ENCODE peak calls at places on chromosomes 1 and 21, in ten cellular contexts. H is upper lobe of right lung; W is cardiac muscle cell; E is brain microvascular endothelial cell; N is K562; X is lower leg skin; T is CD4-positive, alpha-beta T cell; P is tibial artery; C is lower lobe of right lung; F is OCI-LY7. J is an unnamed sample.

GRCh38 chr1:95635820-95636219 is 401.8 kb downstream of the RWDD3 start:
- DNase-seq in P (no peak), W (no peak), E (no peak), F (no peak), H (no peak), T (no peak), C (no peak), X (no peak), N (no peak), J (no peak)

GRCh38 chr21:36422279-36423098 is 37.3 kb downstream of the CHAF1B start:
- DNase-seq in P (peak; percentile 62), W (peak; percentile 74), F (peak; percentile 53), X (no peak), H (peak; percentile 73), E (peak; percentile 67), C (peak; percentile 63), N (peak; percentile 90), T (no peak), J (no peak)

GRCh38 chr1:81551942-81552341 is 248.8 kb upstream of the ADGRL2 start:
- DNase-seq in H (no peak), N (no peak), F (no peak), P (no peak), E (no peak), T (no peak), X (no peak), C (no peak), W (no peak), J (no peak)

GRCh38 chr1:108717774-108718316 is 5.1 kb downstream of the FNDC7 start:
- DNase-seq in W (no peak), F (no peak), E (no peak), P (no peak), C (no peak), H (no peak), N (no peak), X (no peak), T (no peak), J (no peak)

GRCh38 chr1:53413175-53414001 is 45.8 kb upstream of the DMRTB1 start:
- DNase-seq in T (peak; percentile 53), F (no peak), N (no peak), P (no peak), X (peak; percentile 77), C (no peak), H (no peak), W (no peak), E (peak; percentile 89), J (no peak)

GRCh38 chr21:42404534-42404933 is 832 bp downstream of the UBASH3A start:
- DNase-seq in C (no peak), W (peak; percentile 24), P (no peak), E (no peak), T (no peak), N (no peak), H (peak; percentile 51), F (no peak), X (no peak), J (no peak)

GRCh38 chr1:24117722-24118409 is 5.9 kb upstream of the MYOM3 start:
- DNase-seq in T (no peak), W (no peak), E (peak; percentile 65), P (no peak), F (no peak), H (peak; percentile 51), C (peak; percentile 30), N (no peak), X (no peak), J (no peak)

GRCh38 chr1:153652795-153653507 is 5.6 kb upstream of the SNAPIN start:
- DNase-seq in H (no peak), W (no peak), E (peak; percentile 31), X (no peak), F (no peak), N (no peak), P (peak; percentile 61), T (no peak), C (no peak), J (no peak)

GRCh38 chr1:169576934-169577331 is 9.3 kb downstream of the F5 start:
- DNase-seq in W (no peak), T (no peak), N (no peak), H (no peak), E (no peak), P (no peak), C (no peak), X (no peak), F (no peak), J (no peak)

DNA sequence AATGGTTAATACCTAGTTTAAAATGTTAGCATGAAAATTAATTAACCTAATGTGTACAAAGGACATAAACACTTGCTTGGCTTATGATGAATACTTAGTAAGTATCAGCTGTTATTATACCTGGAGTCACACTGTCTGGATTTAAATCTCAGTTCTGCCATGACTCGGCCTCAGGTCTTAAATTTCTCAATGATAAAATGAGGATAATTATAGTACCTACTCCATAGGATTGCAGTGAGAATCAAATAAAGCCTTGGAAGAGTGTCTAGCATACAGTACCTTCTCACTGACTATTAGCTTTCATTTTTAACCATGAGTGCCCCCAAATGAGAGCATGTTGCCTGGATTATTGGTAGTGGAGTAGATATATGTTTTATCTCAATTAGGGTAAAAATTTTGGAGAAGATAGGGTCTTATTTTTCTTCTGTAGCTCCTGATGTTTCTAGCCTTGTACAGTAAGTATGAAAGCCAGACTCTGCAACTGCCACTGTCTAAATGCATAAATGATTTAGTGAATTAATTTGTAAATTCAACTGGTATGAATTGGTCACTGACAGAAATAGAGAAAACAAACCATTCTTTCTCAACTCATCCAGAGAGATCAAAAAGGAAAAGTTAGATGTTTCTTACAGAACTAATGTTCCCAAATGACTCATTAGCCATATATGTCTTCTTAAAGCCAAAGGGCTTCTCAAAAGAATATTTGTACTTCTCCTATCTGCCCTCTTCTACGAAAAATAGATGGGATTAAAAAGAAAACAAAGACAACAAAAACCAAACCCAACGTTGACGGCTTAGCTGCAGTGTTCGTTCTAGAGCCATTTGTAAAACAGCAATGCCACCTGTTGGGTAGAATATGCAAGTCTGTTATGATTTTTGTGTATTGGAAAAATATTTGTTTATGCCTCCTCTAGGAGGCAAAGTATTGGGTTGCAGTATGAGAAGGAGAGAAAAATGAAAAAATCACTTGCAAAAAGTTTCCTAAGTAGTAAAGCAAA is 53.8 kb upstream of the MROH9 start:
- DNase-seq in X (no peak), P (no peak), H (no peak), W (peak; percentile 3), N (no peak), E (peak; percentile 56), T (no peak), C (no peak), F (no peak), J (no peak)
- TF ChIP-seq CTCF in X (no peak), P (peak; percentile 67), H (peak; percentile 53), W (peak; percentile 51), N (no peak), E (peak; percentile 67), T (no peak), C (peak; percentile 49), F (peak; percentile 20), J (no peak)

DNA sequence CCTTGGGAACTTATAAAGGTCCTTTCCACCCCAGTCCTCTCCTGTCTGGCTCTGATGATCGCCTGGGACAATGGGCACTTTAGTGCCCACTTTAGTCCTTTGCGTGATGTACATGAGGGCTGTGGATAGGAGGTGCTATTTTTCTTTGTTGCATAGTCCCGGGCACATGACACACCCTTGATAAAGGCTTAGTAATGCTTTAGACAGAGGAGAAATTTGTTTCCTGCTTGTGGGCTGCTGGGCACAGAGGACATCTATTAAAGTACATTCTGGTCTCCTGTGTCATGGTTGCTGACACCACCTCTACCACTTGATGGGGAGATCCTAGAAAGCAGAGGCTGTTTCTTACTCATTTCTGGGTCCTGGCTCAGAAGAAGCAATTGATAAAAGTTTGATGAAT is 5.4 kb upstream of the KNCN start:
- DNase-seq in F (no peak), T (no peak), N (no peak), H (peak; percentile 2), W (no peak), P (peak; percentile 54), C (no peak), X (no peak), E (peak; percentile 52), J (no peak)
- TF ChIP-seq CTCF in F (no peak), T (no peak), N (peak; percentile 5), H (no peak), W (peak; percentile 9), P (no peak), C (no peak), X (no peak), E (peak; percentile 25), J (no peak)

GRCh38 chr1:220994671-220995070 is 115.4 kb downstream of the HLX start:
- DNase-seq in W (no peak), E (no peak), F (no peak), T (no peak), C (no peak), H (no peak), X (no peak), N (no peak), P (no peak), J (no peak)

GRCh38 chr1:220992705-220993052 is 113.4 kb downstream of the HLX start:
- DNase-seq in H (no peak), N (no peak), E (no peak), X (no peak), F (no peak), C (no peak), W (no peak), P (no peak), T (no peak), J (no peak)

GRCh38 chr1:220991959-220992704 is 112.9 kb downstream of the HLX start:
- DNase-seq in F (no peak), T (no peak), N (no peak), E (no peak), X (no peak), H (no peak), W (no peak), C (no peak), P (no peak), J (no peak)

GRCh38 chr1:220991506-220991905 is 112.3 kb downstream of the HLX start:
- DNase-seq in T (no peak), C (no peak), F (no peak), P (no peak), X (no peak), W (no peak), E (no peak), H (no peak), N (no peak), J (no peak)

GRCh38 chr1:220990417-220991337 is 111.4 kb downstream of the HLX start:
- DNase-seq in T (no peak), C (no peak), H (no peak), F (no peak), W (no peak), N (peak; percentile 31), P (no peak), E (peak; percentile 72), X (no peak), J (no peak)
- TF ChIP-seq CTCF in T (no peak), C (no peak), H (no peak), F (no peak), W (peak; percentile 9), N (peak; percentile 14), P (no peak), E (peak; percentile 20), X (no peak), J (no peak)

DNA sequence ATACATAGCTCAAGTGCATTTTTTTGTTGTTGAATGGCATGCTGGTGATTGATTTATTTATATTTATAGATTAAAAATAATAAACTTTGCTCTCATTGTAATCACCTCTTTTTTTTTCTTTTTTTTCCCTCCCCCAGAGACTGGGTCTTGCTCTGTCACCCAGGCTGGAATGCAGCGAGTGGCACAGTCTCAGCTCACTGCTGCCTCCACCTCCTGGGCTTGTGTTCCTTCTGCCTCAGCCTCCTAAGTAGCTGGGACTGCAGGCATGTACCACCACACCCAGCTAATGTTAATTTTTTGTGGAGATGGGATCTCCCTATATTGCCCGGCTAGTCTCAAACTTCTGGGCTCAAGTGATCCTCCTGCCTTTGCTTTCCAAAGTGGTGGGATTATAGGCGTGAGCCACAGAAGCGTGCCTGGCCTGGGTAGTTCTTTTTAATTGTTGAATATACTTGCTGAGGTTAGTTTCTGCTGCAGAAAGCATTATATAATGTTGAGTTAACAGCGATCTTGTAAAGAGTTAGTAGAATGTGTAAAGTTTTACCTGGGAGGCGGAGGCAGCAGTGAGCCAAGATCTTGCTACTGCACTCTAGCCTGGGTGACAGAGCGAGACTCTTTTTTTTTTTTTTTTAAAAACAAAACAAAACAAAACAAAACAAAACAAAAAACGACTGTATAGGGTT is 82.6 kb downstream of the CAMTA1 start:
- DNase-seq in N (no peak), P (no peak), X (no peak), F (no peak), W (no peak), H (no peak), T (no peak), E (no peak), C (no peak), J (no peak)
- TF ChIP-seq CTCF in N (no peak), P (no peak), X (no peak), F (no peak), W (no peak), H (no peak), T (no peak), E (no peak), C (no peak), J (no peak)

J was measured in omental fat pad.